ENCODE peak calls at places on chromosomes 6 and 20, in four cellular contexts. Y is body of pancreas, Q is uterus, N is neural progenitor cell. P is an unnamed sample.

GRCh38 chr6:97947841-97948240 is 664.8 kb upstream of the MMS22L start:
- DNase-seq in N (no peak), Q (peak), Y (peak), P (no peak)

GRCh38 chr20:40488401-40488800 is 200.6 kb downstream of the MAFB start:
- DNase-seq in N (no peak), Y (no peak), Q (no peak), P (no peak)

GRCh38 chr6:161091151-161091550 is 99.6 kb downstream of the MAP3K4 start:
- DNase-seq in N (no peak), Y (no peak), Q (no peak), P (no peak)

GRCh38 chr6:13710552-13711383 is 867 bp downstream of the RANBP9 start:
- DNase-seq in Y (peak), N (peak), Q (no peak), P (peak)

GRCh38 chr6:112027942-112028674 is 25.8 kb upstream of the CCN6 start:
- DNase-seq in Y (no peak), Q (no peak), N (no peak), P (peak)

GRCh38 chr20:59806578-59806975 is 126.9 kb downstream of the SYCP2 start:
- DNase-seq in Y (no peak), N (no peak), Q (no peak), P (no peak)

GRCh38 chr6:119119989-119120388 is 41.5 kb upstream of the FAM184A start:
- DNase-seq in Y (no peak), N (no peak), Q (no peak), P (no peak)

GRCh38 chr6:94289131-94289530 is 869.8 kb upstream of the EPHA7 start:
- DNase-seq in N (peak), Q (no peak), Y (no peak), P (no peak)

GRCh38 chr6:13454286-13455221 is 32.8 kb downstream of the GFOD1 start:
- DNase-seq in N (no peak), Q (peak), Y (no peak), P (peak)

GRCh38 chr6:136067731-136068341 is 182.3 kb downstream of the MTFR2 start:
- DNase-seq in Q (no peak), N (peak), Y (peak), P (no peak)

GRCh38 chr6:3407840-3408239 is 49.0 kb downstream of the SLC22A23 start:
- DNase-seq in N (no peak), Y (no peak), Q (no peak), P (no peak)

GRCh38 chr6:42176981-42177380 is 3.8 kb downstream of the GUCA1A start:
- DNase-seq in Y (no peak), Q (no peak), N (no peak), P (no peak)

GRCh38 chr20:24789877-24790276 is 159.2 kb upstream of the CST7 start:
- DNase-seq in Y (no peak), N (no peak), Q (no peak), P (no peak)

GRCh38 chr20:50190251-50191064 is at the start of gene CEBPB:
- DNase-seq in Y (peak), Q (peak), N (peak), P (peak)

GRCh38 chr6:44925100-44925739 is 402.9 kb upstream of the RUNX2 start:
- DNase-seq in Y (no peak), N (no peak), Q (no peak), P (no peak)

GRCh38 chr6:163199371-163199770 is 215.1 kb upstream of the QKI start:
- DNase-seq in Y (no peak), Q (no peak), N (no peak), P (no peak)

GRCh38 chr6:73520688-73521350 is at the start of gene EEF1A1:
- DNase-seq in N (peak), Q (peak), Y (peak), P (peak)

GRCh38 chr20:39066464-39066863 is 104.3 kb downstream of the DHX35 start:
- DNase-seq in Q (no peak), Y (no peak), N (peak), P (no peak)

GRCh38 chr20:53529658-53530057 is 64.0 kb downstream of the ZNF217 start:
- DNase-seq in Q (no peak), N (no peak), Y (no peak), P (no peak)

GRCh38 chr6:106470316-106470715 is 109.8 kb downstream of the CRYBG1 start:
- DNase-seq in Q (no peak), N (no peak), Y (no peak), P (no peak)

GRCh38 chr6:26205625-26206574 is 118.7 kb downstream of the HFE start:
- DNase-seq in N (no peak), Y (no peak), Q (no peak), P (no peak)

GRCh38 chr20:21125849-21126840 is at the start of gene KIZ:
- DNase-seq in Y (peak), Q (peak), N (peak), P (peak)

GRCh38 chr6:142297996-142298753 is 3.6 kb upstream of the ADGRG6 start:
- DNase-seq in Y (no peak), Q (no peak), N (no peak), P (no peak)

DNA sequence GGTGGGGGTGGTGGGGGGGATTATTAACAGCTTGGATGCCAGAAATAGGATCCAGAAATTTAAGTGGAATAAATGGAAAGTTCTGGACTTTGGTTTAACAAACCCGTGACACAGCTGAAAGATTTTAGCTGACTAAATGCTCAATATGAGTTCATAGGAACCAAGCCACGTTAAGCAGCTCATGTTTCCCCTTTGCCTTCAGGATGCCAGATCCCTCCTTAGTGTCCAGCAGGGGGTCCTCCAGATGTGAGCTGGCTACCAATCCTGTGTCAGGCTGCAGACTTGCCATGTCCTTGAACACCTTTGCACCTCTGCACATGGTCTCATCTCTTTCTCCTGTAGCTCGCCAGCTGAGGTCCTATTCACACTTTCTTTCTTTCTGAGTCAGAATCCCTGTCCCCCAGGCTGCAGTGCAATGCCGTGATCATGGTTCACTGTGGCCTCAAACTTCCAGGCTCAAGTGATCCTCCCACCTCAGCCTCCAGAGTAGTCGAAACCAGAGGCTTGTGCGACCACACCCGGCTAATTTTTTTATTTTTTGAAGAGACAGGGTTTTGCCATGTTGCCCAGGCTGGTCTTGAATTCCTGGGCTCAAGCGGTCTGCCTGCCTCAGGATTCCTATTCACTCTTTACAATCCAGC is 133.3 kb upstream of the ARMC2 start:
- DNase-seq in Y (no peak), Q (no peak), N (no peak), P (no peak)
- TF ChIP-seq CTCF in Y (no peak), Q (no peak), N (no peak), P (no peak)

GRCh38 chr6:35648203-35648602 is 40.5 kb downstream of the FKBP5 start:
- DNase-seq in Y (no peak), Q (no peak), N (no peak), P (no peak)
- H3K27ac ChIP-seq in Y (no peak), Q (no peak), N (no peak), P (no peak)

DNA sequence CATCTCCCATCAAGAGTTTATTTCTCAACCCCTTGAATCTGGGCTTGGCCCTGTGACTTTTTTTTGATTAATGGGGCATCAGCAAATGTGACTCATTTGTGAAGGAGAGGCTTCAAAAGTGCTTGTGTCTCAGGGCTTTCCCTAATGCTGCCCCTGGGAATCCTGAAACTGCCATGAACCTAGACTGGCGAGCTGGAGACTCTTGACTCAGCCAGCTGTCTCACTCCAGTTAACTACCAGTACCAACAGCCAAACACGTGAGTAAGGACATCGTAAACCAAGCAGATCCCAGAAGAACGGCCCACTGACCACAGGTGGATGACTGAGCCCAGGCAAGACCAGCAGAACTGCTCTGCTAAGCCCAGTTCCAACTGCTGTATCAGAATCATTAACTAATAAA is 72.8 kb upstream of the ADTRP start:
- DNase-seq in N (no peak), Y (no peak), Q (no peak), P (no peak)
- TF ChIP-seq CTCF in N (no peak), Y (no peak), Q (no peak), P (no peak)

DNA sequence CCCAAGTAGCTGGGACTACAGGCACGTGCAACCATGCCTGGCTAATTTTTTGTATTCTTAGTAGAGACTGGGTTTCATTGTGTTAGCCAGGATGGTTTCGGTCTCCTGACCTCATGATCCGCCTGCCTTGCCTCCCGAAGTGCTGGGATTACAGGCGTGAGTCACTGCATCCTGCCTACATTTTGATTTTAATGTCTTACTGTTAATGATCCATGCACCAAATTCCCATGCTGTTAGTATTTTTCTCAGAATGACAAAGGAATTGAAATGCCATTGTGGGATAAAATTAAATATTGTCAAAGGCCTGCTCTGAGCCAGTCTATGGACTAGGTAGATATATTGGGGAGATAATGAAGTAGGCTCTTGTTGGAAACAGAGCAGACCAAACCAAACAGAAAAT is 28.2 kb downstream of the CBFA2T2 start:
- DNase-seq in N (peak), Q (no peak), Y (no peak), P (no peak)
- H3K27ac ChIP-seq in N (no peak), Q (no peak), Y (no peak), P (no peak)

GRCh38 chr20:63819224-63819917 is 11.7 kb downstream of the ZBTB46 start:
- DNase-seq in Q (peak), N (no peak), Y (no peak), P (no peak)
- TF ChIP-seq CTCF in Q (peak), N (peak), Y (no peak), P (no peak)